ENCODE peak calls at places on chromosomes 7 and 10, in nine cellular contexts. K, M, X, E, S, L, T, B and F are unnamed samples.

GRCh38 chr7:34330308-34330707 is 327.7 kb upstream of the NPSR1 start:
- DNase-seq in K (no peak), M (no peak), X (no peak), E (no peak), S (no peak), L (no peak), T (no peak), B (no peak), F (no peak)

GRCh38 chr7:90973146-90973545 is 291.1 kb upstream of the FZD1 start:
- DNase-seq in K (no peak), M (no peak), X (no peak), E (no peak), S (peak; percentile 8), L (no peak), T (no peak), B (no peak), F (no peak)

GRCh38 chr10:122294006-122294405 is 22.9 kb downstream of the BTBD16 start:
- DNase-seq in K (no peak), M (no peak), X (no peak), E (no peak), S (no peak), L (no peak), T (no peak), B (no peak), F (no peak)

GRCh38 chr10:11302181-11302580 is 284.5 kb downstream of the CELF2 start:
- DNase-seq in K (no peak), M (no peak), X (no peak), E (no peak), S (no peak), L (no peak), T (no peak), B (no peak), F (no peak)

GRCh38 chr7:12327922-12328321 is 75.7 kb downstream of the VWDE start:
- DNase-seq in K (no peak), M (no peak), X (no peak), E (no peak), S (no peak), L (no peak), T (no peak), B (no peak), F (no peak)

GRCh38 chr10:47438857-47439474 is 44.9 kb downstream of the ANXA8 start:
- DNase-seq in K (peak; percentile 42), M (no peak), X (peak; percentile 31), E (no peak), S (peak; percentile 74), L (peak; percentile 31), T (no peak), B (no peak), F (no peak)

GRCh38 chr10:62992145-62992721 is 140.9 kb upstream of the NRBF2 start:
- DNase-seq in K (no peak), M (peak; percentile 48), X (no peak), E (no peak), S (peak; percentile 34), L (no peak), T (no peak), B (no peak), F (no peak)

GRCh38 chr7:1252543-1253090 is 19.9 kb downstream of the UNCX start:
- DNase-seq in K (no peak), M (no peak), X (peak; percentile 18), E (no peak), S (no peak), L (no peak), T (no peak), B (no peak), F (no peak)

GRCh38 chr7:130566168-130566897 is 74.4 kb downstream of the MEST start:
- DNase-seq in K (no peak), M (no peak), X (peak; percentile 86), E (no peak), S (peak; percentile 88), L (no peak), T (peak; percentile 88), B (no peak), F (no peak)

GRCh38 chr7:157268540-157268939 is 68.3 kb upstream of the DNAJB6 start:
- DNase-seq in K (no peak), M (no peak), X (no peak), E (no peak), S (peak; percentile 14), L (no peak), T (no peak), B (no peak), F (no peak)

GRCh38 chr7:157834501-157835143 is 497.8 kb downstream of the DNAJB6 start:
- DNase-seq in K (no peak), M (no peak), X (no peak), E (no peak), S (no peak), L (no peak), T (no peak), B (no peak), F (no peak)

GRCh38 chr10:62577666-62578291 is 203.6 kb downstream of the ZNF365 start:
- DNase-seq in K (no peak), M (no peak), X (no peak), E (no peak), S (peak; percentile 86), L (no peak), T (no peak), B (no peak), F (no peak)

GRCh38 chr7:128791121-128791967 is 424 bp upstream of the CCDC136 start:
- DNase-seq in K (peak; percentile 74), M (peak; percentile 72), X (peak; percentile 88), E (peak; percentile 85), S (peak; percentile 38), L (peak; percentile 90), T (peak; percentile 80), B (peak; percentile 56), F (peak; percentile 46)

GRCh38 chr7:73850781-73851207 is 8.5 kb upstream of the METTL27 start:
- DNase-seq in K (peak; percentile 71), M (no peak), X (no peak), E (no peak), S (peak; percentile 99), L (no peak), T (no peak), B (no peak), F (no peak)

GRCh38 chr10:125727436-125727835 is 7.9 kb downstream of the EDRF1 start:
- DNase-seq in K (no peak), M (no peak), X (no peak), E (no peak), S (no peak), L (no peak), T (no peak), B (no peak), F (no peak)

GRCh38 chr7:116710764-116711452 is 38.9 kb downstream of the MET start:
- DNase-seq in K (no peak), M (no peak), X (no peak), E (no peak), S (no peak), L (no peak), T (no peak), B (no peak), F (no peak)

GRCh38 chr7:38451840-38452239 is 178.4 kb upstream of the TARP start:
- DNase-seq in K (no peak), M (peak; percentile 38), X (no peak), E (no peak), S (peak; percentile 62), L (no peak), T (no peak), B (no peak), F (no peak)

GRCh38 chr10:112027881-112028280 is 155.7 kb downstream of the GPAM start:
- DNase-seq in K (no peak), M (no peak), X (no peak), E (no peak), S (no peak), L (no peak), T (no peak), B (no peak), F (no peak)

GRCh38 chr7:121331574-121331973 is 2.8 kb downstream of the WNT16 start:
- DNase-seq in K (no peak), M (no peak), X (no peak), E (no peak), S (no peak), L (no peak), T (no peak), B (no peak), F (no peak)

GRCh38 chr7:151091431-151091830 is 5.2 kb downstream of the AGAP3 start:
- DNase-seq in K (no peak), M (no peak), X (no peak), E (no peak), S (no peak), L (peak; percentile 52), T (no peak), B (no peak), F (no peak)

GRCh38 chr7:351256-351655 is 61.3 kb downstream of the FOXL3 start:
- DNase-seq in K (no peak), M (no peak), X (no peak), E (peak; percentile 74), S (no peak), L (no peak), T (no peak), B (peak; percentile 44), F (no peak)

GRCh38 chr10:106217627-106218026 is 946.9 kb downstream of the SORCS1 start:
- DNase-seq in K (no peak), M (no peak), X (no peak), E (no peak), S (no peak), L (no peak), T (no peak), B (no peak), F (no peak)

GRCh38 chr10:14837756-14838581 is at the start of the genes CDNF, HSPA14 and MSANTD7:
- DNase-seq in K (peak; percentile 85), M (peak; percentile 100), X (peak; percentile 100), E (peak; percentile 99), S (peak; percentile 99), L (peak; percentile 98), T (peak; percentile 100), B (peak; percentile 99), F (peak; percentile 99)

GRCh38 chr7:53638517-53638916 is 603.1 kb downstream of the POM121L12 start:
- DNase-seq in K (no peak), M (no peak), X (no peak), E (no peak), S (no peak), L (no peak), T (no peak), B (no peak), F (no peak)

GRCh38 chr10:51176976-51177690 is 102.8 kb downstream of the PRKG1 start:
- DNase-seq in K (no peak), M (no peak), X (no peak), E (no peak), S (peak; percentile 77), L (no peak), T (no peak), B (no peak), F (no peak)